ENCODE peak calls at places on chromosome 3, in four cellular contexts. One of them, this sample, is unnamed.

GRCh38 chr3:78660958-78661357 is 1106.8 kb downstream of the ROBO1 start:
- DNase-seq in activated CD4-positive, alpha-beta T cell treated with anti-CD3 and anti-CD28 coated beads, Interleukin-2, amount 10 ng/mL, durations not matched to agents 7 days and 5 days: no peak
- DNase-seq in stimulated activated CD4-positive, alpha-beta T cell treated with anti-CD3 and anti-CD28 coated beads, TNF-alpha, amount 100 ng/mL, for 24 hours: no peak
- DNase-seq in occipital lobe: no peak
- DNase-seq in this sample: no peak

GRCh38 chr3:37713820-37714204 is 147.9 kb upstream of the CTDSPL start:
- DNase-seq in activated CD4-positive, alpha-beta T cell treated with anti-CD3 and anti-CD28 coated beads, Interleukin-2, amount 10 ng/mL, durations not matched to agents 7 days and 5 days: no peak
- DNase-seq in stimulated activated CD4-positive, alpha-beta T cell treated with anti-CD3 and anti-CD28 coated beads, TNF-alpha, amount 100 ng/mL, for 24 hours: no peak
- DNase-seq in occipital lobe: no peak
- DNase-seq in this sample: no peak

GRCh38 chr3:148971819-148972218 is 19.5 kb upstream of the GYG1 start:
- DNase-seq in activated CD4-positive, alpha-beta T cell treated with anti-CD3 and anti-CD28 coated beads, Interleukin-2, amount 10 ng/mL, durations not matched to agents 7 days and 5 days: no peak
- DNase-seq in stimulated activated CD4-positive, alpha-beta T cell treated with anti-CD3 and anti-CD28 coated beads, TNF-alpha, amount 100 ng/mL, for 24 hours: no peak
- DNase-seq in occipital lobe: no peak
- DNase-seq in this sample: no peak

GRCh38 chr3:160381470-160381869 is 17.6 kb downstream of the IFT80 start:
- DNase-seq in occipital lobe: no peak
- DNase-seq in stimulated activated CD4-positive, alpha-beta T cell treated with anti-CD3 and anti-CD28 coated beads, TNF-alpha, amount 100 ng/mL, for 24 hours: no peak
- DNase-seq in activated CD4-positive, alpha-beta T cell treated with anti-CD3 and anti-CD28 coated beads, Interleukin-2, amount 10 ng/mL, durations not matched to agents 7 days and 5 days: no peak
- DNase-seq in this sample: no peak

GRCh38 chr3:78823859-78824258 is 943.9 kb downstream of the ROBO1 start:
- DNase-seq in stimulated activated CD4-positive, alpha-beta T cell treated with anti-CD3 and anti-CD28 coated beads, TNF-alpha, amount 100 ng/mL, for 24 hours: no peak
- DNase-seq in occipital lobe: no peak
- DNase-seq in activated CD4-positive, alpha-beta T cell treated with anti-CD3 and anti-CD28 coated beads, Interleukin-2, amount 10 ng/mL, durations not matched to agents 7 days and 5 days: no peak
- DNase-seq in this sample: no peak

GRCh38 chr3:150385296-150386242 is 22.5 kb upstream of the TSC22D2 start:
- DNase-seq in stimulated activated CD4-positive, alpha-beta T cell treated with anti-CD3 and anti-CD28 coated beads, TNF-alpha, amount 100 ng/mL, for 24 hours: no peak
- DNase-seq in activated CD4-positive, alpha-beta T cell treated with anti-CD3 and anti-CD28 coated beads, Interleukin-2, amount 10 ng/mL, durations not matched to agents 7 days and 5 days: no peak
- DNase-seq in occipital lobe: no peak
- DNase-seq in this sample: no peak

GRCh38 chr3:183281126-183281797 is 28.2 kb downstream of the B3GNT5 start:
- DNase-seq in stimulated activated CD4-positive, alpha-beta T cell treated with anti-CD3 and anti-CD28 coated beads, TNF-alpha, amount 100 ng/mL, for 24 hours: no peak
- DNase-seq in activated CD4-positive, alpha-beta T cell treated with anti-CD3 and anti-CD28 coated beads, Interleukin-2, amount 10 ng/mL, durations not matched to agents 7 days and 5 days: no peak
- DNase-seq in occipital lobe: no peak
- DNase-seq in this sample: no peak

GRCh38 chr3:40649346-40649745 is 124.6 kb downstream of the ZNF621 start:
- DNase-seq in stimulated activated CD4-positive, alpha-beta T cell treated with anti-CD3 and anti-CD28 coated beads, TNF-alpha, amount 100 ng/mL, for 24 hours: no peak
- DNase-seq in occipital lobe: no peak
- DNase-seq in activated CD4-positive, alpha-beta T cell treated with anti-CD3 and anti-CD28 coated beads, Interleukin-2, amount 10 ng/mL, durations not matched to agents 7 days and 5 days: no peak
- DNase-seq in this sample: no peak

GRCh38 chr3:61417352-61417751 is 144.0 kb upstream of the PTPRG start:
- DNase-seq in stimulated activated CD4-positive, alpha-beta T cell treated with anti-CD3 and anti-CD28 coated beads, TNF-alpha, amount 100 ng/mL, for 24 hours: no peak
- DNase-seq in occipital lobe: no peak
- DNase-seq in activated CD4-positive, alpha-beta T cell treated with anti-CD3 and anti-CD28 coated beads, Interleukin-2, amount 10 ng/mL, durations not matched to agents 7 days and 5 days: no peak
- DNase-seq in this sample: no peak

GRCh38 chr3:57805674-57806073 is 49.6 kb downstream of the SLMAP start:
- DNase-seq in occipital lobe: no peak
- DNase-seq in activated CD4-positive, alpha-beta T cell treated with anti-CD3 and anti-CD28 coated beads, Interleukin-2, amount 10 ng/mL, durations not matched to agents 7 days and 5 days: no peak
- DNase-seq in stimulated activated CD4-positive, alpha-beta T cell treated with anti-CD3 and anti-CD28 coated beads, TNF-alpha, amount 100 ng/mL, for 24 hours: no peak
- DNase-seq in this sample: no peak

GRCh38 chr3:176814252-176814651 is 383.0 kb downstream of the TBL1XR1 start:
- DNase-seq in occipital lobe: no peak
- DNase-seq in activated CD4-positive, alpha-beta T cell treated with anti-CD3 and anti-CD28 coated beads, Interleukin-2, amount 10 ng/mL, durations not matched to agents 7 days and 5 days: peak
- DNase-seq in stimulated activated CD4-positive, alpha-beta T cell treated with anti-CD3 and anti-CD28 coated beads, TNF-alpha, amount 100 ng/mL, for 24 hours: no peak
- DNase-seq in this sample: peak

GRCh38 chr3:184582583-184582982 is 21.0 kb downstream of the EPHB3 start:
- DNase-seq in occipital lobe: peak
- DNase-seq in activated CD4-positive, alpha-beta T cell treated with anti-CD3 and anti-CD28 coated beads, Interleukin-2, amount 10 ng/mL, durations not matched to agents 7 days and 5 days: no peak
- DNase-seq in stimulated activated CD4-positive, alpha-beta T cell treated with anti-CD3 and anti-CD28 coated beads, TNF-alpha, amount 100 ng/mL, for 24 hours: no peak
- DNase-seq in this sample: peak

GRCh38 chr3:21673393-21673792 is 77.6 kb downstream of the ZNF385D start:
- DNase-seq in stimulated activated CD4-positive, alpha-beta T cell treated with anti-CD3 and anti-CD28 coated beads, TNF-alpha, amount 100 ng/mL, for 24 hours: no peak
- DNase-seq in occipital lobe: no peak
- DNase-seq in activated CD4-positive, alpha-beta T cell treated with anti-CD3 and anti-CD28 coated beads, Interleukin-2, amount 10 ng/mL, durations not matched to agents 7 days and 5 days: no peak
- DNase-seq in this sample: no peak

GRCh38 chr3:53227993-53228885 is 27.6 kb downstream of the TKT start:
- DNase-seq in stimulated activated CD4-positive, alpha-beta T cell treated with anti-CD3 and anti-CD28 coated beads, TNF-alpha, amount 100 ng/mL, for 24 hours: no peak
- DNase-seq in activated CD4-positive, alpha-beta T cell treated with anti-CD3 and anti-CD28 coated beads, Interleukin-2, amount 10 ng/mL, durations not matched to agents 7 days and 5 days: no peak
- DNase-seq in occipital lobe: no peak
- DNase-seq in this sample: no peak

GRCh38 chr3:8236264-8236663 is 265.4 kb upstream of the LMCD1 start:
- DNase-seq in occipital lobe: no peak
- DNase-seq in stimulated activated CD4-positive, alpha-beta T cell treated with anti-CD3 and anti-CD28 coated beads, TNF-alpha, amount 100 ng/mL, for 24 hours: no peak
- DNase-seq in activated CD4-positive, alpha-beta T cell treated with anti-CD3 and anti-CD28 coated beads, Interleukin-2, amount 10 ng/mL, durations not matched to agents 7 days and 5 days: no peak
- DNase-seq in this sample: no peak

GRCh38 chr3:116059421-116060096 is 385.7 kb downstream of the LSAMP start:
- DNase-seq in activated CD4-positive, alpha-beta T cell treated with anti-CD3 and anti-CD28 coated beads, Interleukin-2, amount 10 ng/mL, durations not matched to agents 7 days and 5 days: no peak
- DNase-seq in occipital lobe: no peak
- DNase-seq in stimulated activated CD4-positive, alpha-beta T cell treated with anti-CD3 and anti-CD28 coated beads, TNF-alpha, amount 100 ng/mL, for 24 hours: no peak
- DNase-seq in this sample: no peak

GRCh38 chr3:101204246-101204645 is 116.1 kb downstream of the IMPG2 start:
- DNase-seq in occipital lobe: no peak
- DNase-seq in activated CD4-positive, alpha-beta T cell treated with anti-CD3 and anti-CD28 coated beads, Interleukin-2, amount 10 ng/mL, durations not matched to agents 7 days and 5 days: no peak
- DNase-seq in stimulated activated CD4-positive, alpha-beta T cell treated with anti-CD3 and anti-CD28 coated beads, TNF-alpha, amount 100 ng/mL, for 24 hours: no peak
- DNase-seq in this sample: no peak

GRCh38 chr3:128591728-128592426 is 58.7 kb downstream of the RPN1 start:
- DNase-seq in occipital lobe: no peak
- DNase-seq in activated CD4-positive, alpha-beta T cell treated with anti-CD3 and anti-CD28 coated beads, Interleukin-2, amount 10 ng/mL, durations not matched to agents 7 days and 5 days: no peak
- DNase-seq in stimulated activated CD4-positive, alpha-beta T cell treated with anti-CD3 and anti-CD28 coated beads, TNF-alpha, amount 100 ng/mL, for 24 hours: no peak
- DNase-seq in this sample: no peak

GRCh38 chr3:131549340-131549739 is 46.6 kb upstream of the MRPL3 start:
- DNase-seq in stimulated activated CD4-positive, alpha-beta T cell treated with anti-CD3 and anti-CD28 coated beads, TNF-alpha, amount 100 ng/mL, for 24 hours: no peak
- DNase-seq in occipital lobe: no peak
- DNase-seq in activated CD4-positive, alpha-beta T cell treated with anti-CD3 and anti-CD28 coated beads, Interleukin-2, amount 10 ng/mL, durations not matched to agents 7 days and 5 days: peak
- DNase-seq in this sample: no peak

GRCh38 chr3:128343287-128344045 is 123.2 kb downstream of the DNAJB8 start:
- DNase-seq in activated CD4-positive, alpha-beta T cell treated with anti-CD3 and anti-CD28 coated beads, Interleukin-2, amount 10 ng/mL, durations not matched to agents 7 days and 5 days: no peak
- DNase-seq in occipital lobe: no peak
- DNase-seq in stimulated activated CD4-positive, alpha-beta T cell treated with anti-CD3 and anti-CD28 coated beads, TNF-alpha, amount 100 ng/mL, for 24 hours: no peak
- DNase-seq in this sample: no peak

GRCh38 chr3:25495726-25496125 is 67.7 kb downstream of the RARB start:
- DNase-seq in stimulated activated CD4-positive, alpha-beta T cell treated with anti-CD3 and anti-CD28 coated beads, TNF-alpha, amount 100 ng/mL, for 24 hours: no peak
- DNase-seq in occipital lobe: no peak
- DNase-seq in activated CD4-positive, alpha-beta T cell treated with anti-CD3 and anti-CD28 coated beads, Interleukin-2, amount 10 ng/mL, durations not matched to agents 7 days and 5 days: no peak
- DNase-seq in this sample: no peak

GRCh38 chr3:127761101-127761802 is 61.1 kb downstream of the MGLL start:
- DNase-seq in occipital lobe: peak
- DNase-seq in stimulated activated CD4-positive, alpha-beta T cell treated with anti-CD3 and anti-CD28 coated beads, TNF-alpha, amount 100 ng/mL, for 24 hours: no peak
- DNase-seq in activated CD4-positive, alpha-beta T cell treated with anti-CD3 and anti-CD28 coated beads, Interleukin-2, amount 10 ng/mL, durations not matched to agents 7 days and 5 days: no peak
- DNase-seq in this sample: no peak

GRCh38 chr3:126061301-126062032 is 22.5 kb downstream of the SLC41A3 start:
- DNase-seq in occipital lobe: no peak
- DNase-seq in activated CD4-positive, alpha-beta T cell treated with anti-CD3 and anti-CD28 coated beads, Interleukin-2, amount 10 ng/mL, durations not matched to agents 7 days and 5 days: no peak
- DNase-seq in stimulated activated CD4-positive, alpha-beta T cell treated with anti-CD3 and anti-CD28 coated beads, TNF-alpha, amount 100 ng/mL, for 24 hours: no peak
- DNase-seq in this sample: no peak

GRCh38 chr3:127775398-127776109 is 46.8 kb downstream of the MGLL start:
- DNase-seq in stimulated activated CD4-positive, alpha-beta T cell treated with anti-CD3 and anti-CD28 coated beads, TNF-alpha, amount 100 ng/mL, for 24 hours: no peak
- DNase-seq in activated CD4-positive, alpha-beta T cell treated with anti-CD3 and anti-CD28 coated beads, Interleukin-2, amount 10 ng/mL, durations not matched to agents 7 days and 5 days: no peak
- DNase-seq in occipital lobe: no peak
- DNase-seq in this sample: no peak

GRCh38 chr3:134597390-134597975 is 53.3 kb downstream of the KY start:
- DNase-seq in activated CD4-positive, alpha-beta T cell treated with anti-CD3 and anti-CD28 coated beads, Interleukin-2, amount 10 ng/mL, durations not matched to agents 7 days and 5 days: no peak
- DNase-seq in stimulated activated CD4-positive, alpha-beta T cell treated with anti-CD3 and anti-CD28 coated beads, TNF-alpha, amount 100 ng/mL, for 24 hours: no peak
- DNase-seq in occipital lobe: no peak
- DNase-seq in this sample: no peak

GRCh38 chr3:71398157-71398836 is 185.2 kb downstream of the FOXP1 start:
- DNase-seq in activated CD4-positive, alpha-beta T cell treated with anti-CD3 and anti-CD28 coated beads, Interleukin-2, amount 10 ng/mL, durations not matched to agents 7 days and 5 days: no peak
- DNase-seq in stimulated activated CD4-positive, alpha-beta T cell treated with anti-CD3 and anti-CD28 coated beads, TNF-alpha, amount 100 ng/mL, for 24 hours: no peak
- DNase-seq in occipital lobe: no peak
- DNase-seq in this sample: no peak

GRCh38 chr3:52779411-52780297 is 2.3 kb downstream of the ITIH1 start:
- DNase-seq in occipital lobe: no peak
- DNase-seq in activated CD4-positive, alpha-beta T cell treated with anti-CD3 and anti-CD28 coated beads, Interleukin-2, amount 10 ng/mL, durations not matched to agents 7 days and 5 days: no peak
- DNase-seq in stimulated activated CD4-positive, alpha-beta T cell treated with anti-CD3 and anti-CD28 coated beads, TNF-alpha, amount 100 ng/mL, for 24 hours: no peak
- DNase-seq in this sample: no peak

GRCh38 chr3:13461169-13462124 is 18.7 kb upstream of the HDAC11 start:
- DNase-seq in occipital lobe: no peak
- DNase-seq in activated CD4-positive, alpha-beta T cell treated with anti-CD3 and anti-CD28 coated beads, Interleukin-2, amount 10 ng/mL, durations not matched to agents 7 days and 5 days: peak
- DNase-seq in stimulated activated CD4-positive, alpha-beta T cell treated with anti-CD3 and anti-CD28 coated beads, TNF-alpha, amount 100 ng/mL, for 24 hours: peak
- DNase-seq in this sample: no peak

GRCh38 chr3:121894191-121894990 is at the start of gene SLC15A2:
- DNase-seq in occipital lobe: peak
- DNase-seq in activated CD4-positive, alpha-beta T cell treated with anti-CD3 and anti-CD28 coated beads, Interleukin-2, amount 10 ng/mL, durations not matched to agents 7 days and 5 days: no peak
- DNase-seq in stimulated activated CD4-positive, alpha-beta T cell treated with anti-CD3 and anti-CD28 coated beads, TNF-alpha, amount 100 ng/mL, for 24 hours: no peak
- DNase-seq in this sample: peak

GRCh38 chr3:14863324-14864100 is 44.8 kb downstream of the FGD5 start:
- DNase-seq in stimulated activated CD4-positive, alpha-beta T cell treated with anti-CD3 and anti-CD28 coated beads, TNF-alpha, amount 100 ng/mL, for 24 hours: no peak
- DNase-seq in occipital lobe: no peak
- DNase-seq in activated CD4-positive, alpha-beta T cell treated with anti-CD3 and anti-CD28 coated beads, Interleukin-2, amount 10 ng/mL, durations not matched to agents 7 days and 5 days: no peak
- DNase-seq in this sample: no peak

GRCh38 chr3:13475871-13476590 is 4.1 kb upstream of the HDAC11 start:
- DNase-seq in stimulated activated CD4-positive, alpha-beta T cell treated with anti-CD3 and anti-CD28 coated beads, TNF-alpha, amount 100 ng/mL, for 24 hours: no peak
- DNase-seq in activated CD4-positive, alpha-beta T cell treated with anti-CD3 and anti-CD28 coated beads, Interleukin-2, amount 10 ng/mL, durations not matched to agents 7 days and 5 days: no peak
- DNase-seq in occipital lobe: no peak
- DNase-seq in this sample: no peak

GRCh38 chr3:155282416-155283091 is 10.9 kb downstream of the STRIT1 start:
- DNase-seq in occipital lobe: no peak
- DNase-seq in stimulated activated CD4-positive, alpha-beta T cell treated with anti-CD3 and anti-CD28 coated beads, TNF-alpha, amount 100 ng/mL, for 24 hours: no peak
- DNase-seq in activated CD4-positive, alpha-beta T cell treated with anti-CD3 and anti-CD28 coated beads, Interleukin-2, amount 10 ng/mL, durations not matched to agents 7 days and 5 days: no peak
- DNase-seq in this sample: no peak

GRCh38 chr3:155352900-155353490 is 59.5 kb upstream of the STRIT1 start:
- DNase-seq in activated CD4-positive, alpha-beta T cell treated with anti-CD3 and anti-CD28 coated beads, Interleukin-2, amount 10 ng/mL, durations not matched to agents 7 days and 5 days: no peak
- DNase-seq in occipital lobe: no peak
- DNase-seq in stimulated activated CD4-positive, alpha-beta T cell treated with anti-CD3 and anti-CD28 coated beads, TNF-alpha, amount 100 ng/mL, for 24 hours: no peak
- DNase-seq in this sample: no peak

GRCh38 chr3:25424238-25425013 is 3.6 kb upstream of the RARB start:
- DNase-seq in stimulated activated CD4-positive, alpha-beta T cell treated with anti-CD3 and anti-CD28 coated beads, TNF-alpha, amount 100 ng/mL, for 24 hours: no peak
- DNase-seq in occipital lobe: no peak
- DNase-seq in activated CD4-positive, alpha-beta T cell treated with anti-CD3 and anti-CD28 coated beads, Interleukin-2, amount 10 ng/mL, durations not matched to agents 7 days and 5 days: no peak
- DNase-seq in this sample: no peak

GRCh38 chr3:156233875-156234274 is 113.5 kb downstream of the KCNAB1 start:
- DNase-seq in activated CD4-positive, alpha-beta T cell treated with anti-CD3 and anti-CD28 coated beads, Interleukin-2, amount 10 ng/mL, durations not matched to agents 7 days and 5 days: no peak
- DNase-seq in occipital lobe: no peak
- DNase-seq in stimulated activated CD4-positive, alpha-beta T cell treated with anti-CD3 and anti-CD28 coated beads, TNF-alpha, amount 100 ng/mL, for 24 hours: no peak
- DNase-seq in this sample: no peak

GRCh38 chr3:152486364-152486763 is 217.6 kb downstream of the MBNL1 start:
- DNase-seq in activated CD4-positive, alpha-beta T cell treated with anti-CD3 and anti-CD28 coated beads, Interleukin-2, amount 10 ng/mL, durations not matched to agents 7 days and 5 days: no peak
- DNase-seq in stimulated activated CD4-positive, alpha-beta T cell treated with anti-CD3 and anti-CD28 coated beads, TNF-alpha, amount 100 ng/mL, for 24 hours: no peak
- DNase-seq in occipital lobe: no peak
- DNase-seq in this sample: no peak

GRCh38 chr3:42923606-42924005 is 17.7 kb downstream of the ZNF662 start:
- DNase-seq in stimulated activated CD4-positive, alpha-beta T cell treated with anti-CD3 and anti-CD28 coated beads, TNF-alpha, amount 100 ng/mL, for 24 hours: no peak
- DNase-seq in activated CD4-positive, alpha-beta T cell treated with anti-CD3 and anti-CD28 coated beads, Interleukin-2, amount 10 ng/mL, durations not matched to agents 7 days and 5 days: no peak
- DNase-seq in occipital lobe: no peak
- DNase-seq in this sample: no peak

GRCh38 chr3:12508316-12508715 is 24.0 kb downstream of the TSEN2 start:
- DNase-seq in stimulated activated CD4-positive, alpha-beta T cell treated with anti-CD3 and anti-CD28 coated beads, TNF-alpha, amount 100 ng/mL, for 24 hours: no peak
- DNase-seq in activated CD4-positive, alpha-beta T cell treated with anti-CD3 and anti-CD28 coated beads, Interleukin-2, amount 10 ng/mL, durations not matched to agents 7 days and 5 days: no peak
- DNase-seq in occipital lobe: no peak
- DNase-seq in this sample: no peak

GRCh38 chr3:31250116-31250813 is 282.5 kb upstream of the STT3B start:
- DNase-seq in stimulated activated CD4-positive, alpha-beta T cell treated with anti-CD3 and anti-CD28 coated beads, TNF-alpha, amount 100 ng/mL, for 24 hours: no peak
- DNase-seq in activated CD4-positive, alpha-beta T cell treated with anti-CD3 and anti-CD28 coated beads, Interleukin-2, amount 10 ng/mL, durations not matched to agents 7 days and 5 days: no peak
- DNase-seq in occipital lobe: no peak
- DNase-seq in this sample: no peak

This sample was measured in hippocampal formation.